ENCODE peak calls at places on chromosomes 13 and 19, in nine cellular contexts. L is endodermal cell, C is breast epithelium, F is A549, G is glutamatergic neuron, Q is keratinocyte, X is tibial nerve, N is neural progenitor cell, A is ovary. V is an unnamed sample.
A peak's percentile ranks its signal among the peaks of the same experiment; 100 is the strongest.

GRCh38 chr13:78689011-78689410 is 30.1 kb upstream of the OBI1 start:
- DNase-seq in C (no peak), N (peak; percentile 36), L (no peak), G (no peak), X (no peak), F (no peak), A (no peak), Q (no peak), V (no peak)

GRCh38 chr19:5536337-5536894 is 31.3 kb downstream of the TINCR start:
- DNase-seq in L (peak; percentile 97), N (peak; percentile 97), G (peak; percentile 84), Q (no peak), X (no peak), F (peak; percentile 23), A (peak; percentile 26), C (no peak), V (peak; percentile 91)

GRCh38 chr13:40518481-40518882 is 148.0 kb downstream of the FOXO1 start:
- DNase-seq in A (no peak), L (peak; percentile 67), X (no peak), C (no peak), Q (no peak), F (no peak), G (no peak), N (no peak), V (no peak)

GRCh38 chr13:42752731-42753130 is 28.7 kb upstream of the FAM216B start:
- DNase-seq in G (no peak), F (no peak), X (no peak), N (no peak), L (no peak), Q (no peak), A (no peak), C (no peak), V (no peak)

GRCh38 chr19:10876459-10877240 is 5.3 kb downstream of the CARM1 start:
- DNase-seq in X (no peak), L (peak; percentile 40), C (no peak), Q (no peak), N (no peak), A (no peak), G (no peak), F (no peak), V (no peak)

GRCh38 chr19:7500811-7501450 is 12.1 kb upstream of the PEX11G start:
- DNase-seq in C (peak; percentile 80), G (peak; percentile 88), A (peak; percentile 57), N (peak; percentile 94), L (peak; percentile 93), Q (no peak), F (peak; percentile 89), X (no peak), V (no peak)

GRCh38 chr19:58515259-58515658 is 3.5 kb upstream of the SLC27A5 start:
- DNase-seq in A (no peak), F (no peak), C (no peak), G (no peak), L (no peak), Q (no peak), X (no peak), N (no peak), V (no peak)

GRCh38 chr13:98570929-98571372 is 6.0 kb downstream of the STK24 start:
- DNase-seq in X (no peak), C (no peak), N (no peak), A (peak; percentile 13), Q (no peak), F (no peak), G (no peak), L (no peak), V (no peak)

GRCh38 chr13:99256283-99256682 is 1.9 kb downstream of the GPR18 start:
- DNase-seq in C (no peak), Q (no peak), L (no peak), X (no peak), N (no peak), F (no peak), A (no peak), G (no peak), V (no peak)

GRCh38 chr19:49430172-49430677 is 5.0 kb downstream of the GFY start:
- DNase-seq in C (no peak), Q (no peak), F (peak; percentile 64), G (no peak), X (no peak), L (no peak), N (no peak), A (no peak), V (no peak)

GRCh38 chr19:19461671-19462622 is 53.4 kb downstream of the TSSK6 start:
- DNase-seq in Q (no peak), A (peak; percentile 68), N (peak; percentile 85), F (no peak), L (peak; percentile 94), X (no peak), C (no peak), G (peak; percentile 72), V (no peak)

GRCh38 chr13:48727252-48728011 is 73.7 kb downstream of the CYSLTR2 start:
- DNase-seq in A (no peak), Q (no peak), N (no peak), X (no peak), L (no peak), F (no peak), C (no peak), G (no peak), V (no peak)

GRCh38 chr13:27261376-27261775 is 9.3 kb upstream of the RASL11A start:
- DNase-seq in X (no peak), L (no peak), N (no peak), C (no peak), G (no peak), A (no peak), F (no peak), Q (no peak), V (no peak)

DNA sequence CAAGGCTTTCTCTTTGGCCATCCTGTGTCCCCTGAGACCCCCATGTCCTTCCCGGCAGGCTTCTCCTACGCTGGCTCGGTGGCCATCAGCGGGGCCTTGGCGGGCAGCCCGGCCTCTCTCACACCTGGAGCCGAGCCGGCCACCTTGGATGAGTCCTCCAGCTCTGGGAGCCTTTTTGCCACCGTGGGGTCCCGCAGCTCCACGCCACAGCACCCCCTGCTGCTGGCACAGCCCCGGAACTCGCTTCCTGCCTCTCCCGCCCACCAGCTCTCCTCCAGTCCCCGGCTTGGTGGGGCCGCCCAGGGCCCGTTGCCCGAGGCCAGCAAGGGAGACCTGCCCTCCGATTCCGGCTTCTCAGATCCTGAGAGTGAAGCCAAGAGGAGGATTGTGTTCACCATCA is 14.2 kb downstream of the PLEKHJ1 start:
- DNase-seq in C (no peak), A (no peak), X (no peak), L (no peak), N (no peak), F (no peak), Q (no peak), G (no peak), V (no peak)
- TF ChIP-seq CTCF in C (no peak), A (no peak), X (no peak), L (peak; percentile 36), N (peak; percentile 16), F (no peak), Q (peak; percentile 14), G (no peak), V (peak; percentile 48)

GRCh38 chr13:28754698-28755545 is 36.2 kb upstream of the SLC46A3 start:
- DNase-seq in L (peak; percentile 67), G (no peak), X (peak; percentile 32), Q (no peak), N (no peak), A (no peak), F (peak; percentile 40), C (no peak), V (peak; percentile 79)
- TF ChIP-seq CTCF in L (peak; percentile 46), G (no peak), X (no peak), Q (no peak), N (no peak), A (no peak), F (no peak), C (no peak), V (peak; percentile 14)

DNA sequence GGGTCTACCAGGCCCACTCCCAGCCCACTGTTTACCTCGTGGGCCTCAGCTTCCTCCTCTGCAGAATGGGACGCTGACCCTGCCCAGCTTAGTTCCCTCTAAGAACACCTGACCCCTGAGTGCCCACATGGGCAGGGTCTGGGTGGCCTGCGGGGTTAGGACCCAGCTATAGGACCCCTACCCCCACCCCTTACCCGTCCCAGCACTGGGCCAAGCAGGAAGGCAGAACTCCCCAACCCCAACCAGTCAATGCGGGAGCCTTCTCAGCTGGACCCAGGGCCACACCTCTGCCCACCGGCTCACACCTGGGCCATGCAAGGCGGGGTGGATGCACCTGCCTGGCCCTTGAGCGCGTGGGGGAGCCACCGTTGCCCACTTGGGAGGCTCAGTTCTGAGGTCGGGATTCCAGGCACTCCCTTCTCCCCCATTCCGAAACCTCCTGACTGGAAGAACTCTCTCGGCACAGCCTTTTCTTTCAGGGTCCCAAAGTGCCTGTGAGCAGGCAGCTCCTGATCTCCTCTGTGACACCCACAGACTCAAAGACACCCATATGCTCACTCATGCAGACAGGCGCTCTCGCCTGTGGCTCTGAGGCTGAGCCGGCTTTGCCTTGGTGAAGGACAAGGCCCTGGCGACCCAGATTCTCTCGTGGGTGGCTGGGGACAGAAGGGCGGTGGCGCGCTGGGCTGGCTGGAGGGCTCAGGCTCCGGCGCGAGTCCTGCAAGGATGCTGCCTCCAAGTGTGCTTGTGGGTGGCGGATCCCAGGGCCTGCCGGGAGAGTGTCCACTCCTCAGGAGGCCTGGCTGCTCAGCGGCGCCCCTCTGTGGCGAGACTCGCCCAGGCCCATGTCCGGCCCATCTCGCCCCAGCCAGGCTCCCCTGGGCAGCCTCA is 27.9 kb upstream of the PARP4 start:
- DNase-seq in A (no peak), Q (no peak), L (peak; percentile 91), N (peak; percentile 41), X (no peak), C (no peak), G (peak; percentile 70), F (peak; percentile 56), V (no peak)
- TF ChIP-seq CTCF in A (no peak), Q (peak; percentile 40), L (peak; percentile 81), N (peak; percentile 46), X (no peak), C (no peak), G (peak; percentile 36), F (peak; percentile 13), V (peak; percentile 30)

GRCh38 chr13:52703482-52703881 is 36.1 kb downstream of the CNMD start:
- DNase-seq in A (no peak), C (no peak), G (no peak), N (no peak), X (no peak), Q (no peak), F (no peak), L (no peak), V (no peak)

GRCh38 chr13:52701728-52702480 is 37.7 kb downstream of the CNMD start:
- DNase-seq in X (no peak), G (no peak), F (no peak), C (no peak), A (no peak), N (no peak), Q (no peak), L (peak; percentile 53), V (no peak)

GRCh38 chr13:52706074-52706473 is 33.5 kb downstream of the CNMD start:
- DNase-seq in Q (no peak), A (no peak), F (no peak), G (no peak), X (no peak), C (no peak), N (no peak), L (no peak), V (no peak)

GRCh38 chr13:52711277-52711676 is 28.3 kb downstream of the CNMD start:
- DNase-seq in N (peak; percentile 66), L (peak; percentile 79), X (no peak), G (no peak), C (no peak), A (no peak), Q (no peak), F (no peak), V (no peak)

DNA sequence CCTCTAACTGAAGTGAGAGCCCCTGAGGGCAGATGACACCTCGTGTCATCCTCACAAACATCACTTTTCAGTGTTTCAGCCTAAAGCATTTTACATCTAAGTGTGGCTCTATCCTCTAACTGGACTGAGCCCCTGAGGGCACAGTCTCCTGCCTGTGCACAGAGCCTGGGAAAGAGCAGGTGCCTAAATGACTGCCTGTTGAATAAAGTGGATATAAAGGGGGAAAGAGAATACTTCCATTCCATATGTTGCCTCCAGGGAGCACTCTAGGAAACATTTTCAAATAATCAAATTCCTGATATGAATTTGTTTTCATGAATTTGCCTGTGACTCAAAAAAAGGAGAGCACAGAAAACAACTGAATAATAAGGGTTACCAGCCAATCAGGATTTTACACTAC is 32.2 kb downstream of the CNMD start:
- DNase-seq in L (no peak), F (no peak), Q (no peak), A (no peak), C (no peak), N (no peak), G (peak; percentile 33), X (no peak), V (no peak)
- TF ChIP-seq CTCF in L (peak; percentile 57), F (no peak), Q (no peak), A (no peak), C (no peak), N (no peak), G (no peak), X (no peak), V (no peak)